ENCODE peak calls at places on chromosomes 11 and 22, in eight cellular contexts. One of them, this sample, is unnamed.

GRCh38 chr11:71446942-71447688 is 1.1 kb downstream of the DHCR7 start:
- DNase-seq in SW 1271: peak
- DNase-seq in AG04450: peak
- DNase-seq in activated gamma-delta T cell treated with Interleukin-2 at 50 U/mL for 16 hours: no peak
- DNase-seq in HFFc6: peak
- DNase-seq in activated CD4-positive, alpha-beta T cell treated with anti-CD3 and anti-CD28 coated beads, Interleukin-2, amount 10 ng/mL, durations not matched to agents 7 days and 5 days: no peak
- DNase-seq in ascending aorta: no peak
- DNase-seq in NCI-H2081: no peak
- DNase-seq in this sample: peak

GRCh38 chr11:17598700-17599459 is 51.8 kb downstream of the OTOG start:
- DNase-seq in NCI-H2081: peak
- DNase-seq in activated CD4-positive, alpha-beta T cell treated with anti-CD3 and anti-CD28 coated beads, Interleukin-2, amount 10 ng/mL, durations not matched to agents 7 days and 5 days: peak
- DNase-seq in AG04450: peak
- DNase-seq in ascending aorta: no peak
- DNase-seq in activated gamma-delta T cell treated with Interleukin-2 at 50 U/mL for 16 hours: peak
- DNase-seq in SW 1271: peak
- DNase-seq in HFFc6: peak
- DNase-seq in this sample: peak

GRCh38 chr11:119320593-119321524 is 3.9 kb upstream of the MCAM start:
- DNase-seq in AG04450: no peak
- DNase-seq in HFFc6: no peak
- DNase-seq in activated gamma-delta T cell treated with Interleukin-2 at 50 U/mL for 16 hours: peak
- DNase-seq in activated CD4-positive, alpha-beta T cell treated with anti-CD3 and anti-CD28 coated beads, Interleukin-2, amount 10 ng/mL, durations not matched to agents 7 days and 5 days: peak
- DNase-seq in NCI-H2081: peak
- DNase-seq in SW 1271: no peak
- DNase-seq in ascending aorta: no peak
- DNase-seq in this sample: peak

GRCh38 chr11:45145421-45146071 is 893 bp upstream of the PRDM11 start:
- DNase-seq in ascending aorta: no peak
- DNase-seq in SW 1271: no peak
- DNase-seq in AG04450: no peak
- DNase-seq in activated gamma-delta T cell treated with Interleukin-2 at 50 U/mL for 16 hours: no peak
- DNase-seq in HFFc6: no peak
- DNase-seq in activated CD4-positive, alpha-beta T cell treated with anti-CD3 and anti-CD28 coated beads, Interleukin-2, amount 10 ng/mL, durations not matched to agents 7 days and 5 days: no peak
- DNase-seq in NCI-H2081: no peak
- DNase-seq in this sample: no peak

GRCh38 chr11:14974021-14974698 is 2.0 kb upstream of the CALCA start:
- DNase-seq in HFFc6: no peak
- DNase-seq in ascending aorta: no peak
- DNase-seq in activated CD4-positive, alpha-beta T cell treated with anti-CD3 and anti-CD28 coated beads, Interleukin-2, amount 10 ng/mL, durations not matched to agents 7 days and 5 days: peak
- DNase-seq in AG04450: no peak
- DNase-seq in SW 1271: no peak
- DNase-seq in activated gamma-delta T cell treated with Interleukin-2 at 50 U/mL for 16 hours: no peak
- DNase-seq in NCI-H2081: no peak
- DNase-seq in this sample: no peak

GRCh38 chr11:46416656-46417055 is 25.1 kb upstream of the CHRM4 start:
- DNase-seq in ascending aorta: no peak
- DNase-seq in AG04450: no peak
- DNase-seq in NCI-H2081: no peak
- DNase-seq in HFFc6: no peak
- DNase-seq in SW 1271: no peak
- DNase-seq in activated CD4-positive, alpha-beta T cell treated with anti-CD3 and anti-CD28 coated beads, Interleukin-2, amount 10 ng/mL, durations not matched to agents 7 days and 5 days: no peak
- DNase-seq in activated gamma-delta T cell treated with Interleukin-2 at 50 U/mL for 16 hours: no peak
- DNase-seq in this sample: no peak

GRCh38 chr22:47154621-47155081 is 392.2 kb downstream of the TBC1D22A start:
- DNase-seq in HFFc6: no peak
- DNase-seq in NCI-H2081: no peak
- DNase-seq in AG04450: peak
- DNase-seq in activated gamma-delta T cell treated with Interleukin-2 at 50 U/mL for 16 hours: no peak
- DNase-seq in SW 1271: no peak
- DNase-seq in activated CD4-positive, alpha-beta T cell treated with anti-CD3 and anti-CD28 coated beads, Interleukin-2, amount 10 ng/mL, durations not matched to agents 7 days and 5 days: no peak
- DNase-seq in ascending aorta: no peak
- DNase-seq in this sample: no peak

GRCh38 chr11:32316232-32316631 is 119.1 kb downstream of the WT1 start:
- DNase-seq in SW 1271: no peak
- DNase-seq in activated CD4-positive, alpha-beta T cell treated with anti-CD3 and anti-CD28 coated beads, Interleukin-2, amount 10 ng/mL, durations not matched to agents 7 days and 5 days: no peak
- DNase-seq in ascending aorta: no peak
- DNase-seq in NCI-H2081: no peak
- DNase-seq in HFFc6: no peak
- DNase-seq in activated gamma-delta T cell treated with Interleukin-2 at 50 U/mL for 16 hours: no peak
- DNase-seq in AG04450: no peak
- DNase-seq in this sample: no peak

GRCh38 chr11:60887531-60887930 is 18.9 kb downstream of the PRPF19 start:
- DNase-seq in NCI-H2081: peak
- DNase-seq in HFFc6: peak
- DNase-seq in activated CD4-positive, alpha-beta T cell treated with anti-CD3 and anti-CD28 coated beads, Interleukin-2, amount 10 ng/mL, durations not matched to agents 7 days and 5 days: peak
- DNase-seq in activated gamma-delta T cell treated with Interleukin-2 at 50 U/mL for 16 hours: peak
- DNase-seq in SW 1271: peak
- DNase-seq in AG04450: no peak
- DNase-seq in ascending aorta: no peak
- DNase-seq in this sample: peak

GRCh38 chr22:46145896-46146295 is 4.4 kb upstream of the PPARA start:
- DNase-seq in ascending aorta: no peak
- DNase-seq in HFFc6: no peak
- DNase-seq in activated CD4-positive, alpha-beta T cell treated with anti-CD3 and anti-CD28 coated beads, Interleukin-2, amount 10 ng/mL, durations not matched to agents 7 days and 5 days: no peak
- DNase-seq in AG04450: no peak
- DNase-seq in NCI-H2081: no peak
- DNase-seq in SW 1271: no peak
- DNase-seq in activated gamma-delta T cell treated with Interleukin-2 at 50 U/mL for 16 hours: no peak
- DNase-seq in this sample: no peak

GRCh38 chr11:9253086-9253485 is 12.1 kb downstream of the DENND5A start:
- DNase-seq in activated CD4-positive, alpha-beta T cell treated with anti-CD3 and anti-CD28 coated beads, Interleukin-2, amount 10 ng/mL, durations not matched to agents 7 days and 5 days: no peak
- DNase-seq in SW 1271: no peak
- DNase-seq in NCI-H2081: no peak
- DNase-seq in activated gamma-delta T cell treated with Interleukin-2 at 50 U/mL for 16 hours: no peak
- DNase-seq in ascending aorta: no peak
- DNase-seq in AG04450: no peak
- DNase-seq in HFFc6: no peak
- DNase-seq in this sample: no peak

This sample was measured in RPMI8226.